ENCODE peak calls at places on chromosomes 3 and 15, in four cellular contexts. One of them, this sample, is unnamed.

GRCh38 chr3:190671658-190672057 is 157.8 kb downstream of the IL1RAP start:
- DNase-seq in sigmoid colon: no peak
- DNase-seq in heart left ventricle: no peak
- DNase-seq in A549: no peak
- DNase-seq in this sample: no peak

GRCh38 chr15:70976856-70977255 is 84.2 kb downstream of the LRRC49 start:
- DNase-seq in sigmoid colon: no peak
- DNase-seq in heart left ventricle: no peak
- DNase-seq in A549: no peak
- DNase-seq in this sample: no peak

GRCh38 chr3:180802837-180803236 is 109.6 kb upstream of the FXR1 start:
- DNase-seq in heart left ventricle: no peak
- DNase-seq in sigmoid colon: no peak
- DNase-seq in A549: no peak
- DNase-seq in this sample: no peak

GRCh38 chr3:13339833-13340232 is 80.3 kb downstream of the NUP210 start:
- DNase-seq in sigmoid colon: no peak
- DNase-seq in heart left ventricle: no peak
- DNase-seq in A549: no peak
- DNase-seq in this sample: no peak

GRCh38 chr3:196135693-196136639 is 54.1 kb upstream of the TFRC start:
- DNase-seq in sigmoid colon: no peak
- DNase-seq in heart left ventricle: no peak
- DNase-seq in A549: no peak
- DNase-seq in this sample: peak

GRCh38 chr3:58837863-58838255 is 171.3 kb upstream of the FAM3D start:
- DNase-seq in A549: no peak
- DNase-seq in heart left ventricle: no peak
- DNase-seq in sigmoid colon: no peak
- DNase-seq in this sample: no peak

GRCh38 chr3:149706905-149707304 is 45.4 kb downstream of the COMMD2 start:
- DNase-seq in A549: no peak
- DNase-seq in sigmoid colon: no peak
- DNase-seq in heart left ventricle: no peak
- DNase-seq in this sample: no peak

GRCh38 chr15:43299884-43300283 is 30.5 kb downstream of the LCMT2 start:
- DNase-seq in sigmoid colon: no peak
- DNase-seq in heart left ventricle: no peak
- DNase-seq in A549: no peak
- DNase-seq in this sample: no peak

GRCh38 chr3:67000006-67000405 is 1.9 kb downstream of the KBTBD8 start:
- DNase-seq in A549: no peak
- DNase-seq in heart left ventricle: no peak
- DNase-seq in sigmoid colon: no peak
- DNase-seq in this sample: no peak

GRCh38 chr3:95408464-95408862 is 1345.6 kb downstream of the NSUN3 start:
- DNase-seq in A549: no peak
- DNase-seq in sigmoid colon: no peak
- DNase-seq in heart left ventricle: no peak
- DNase-seq in this sample: no peak

GRCh38 chr3:160924776-160925175 is 168.7 kb downstream of the PPM1L start:
- DNase-seq in sigmoid colon: no peak
- DNase-seq in heart left ventricle: no peak
- DNase-seq in A549: no peak
- DNase-seq in this sample: no peak

GRCh38 chr3:180311242-180311641 is 274.5 kb upstream of the PEX5L start:
- DNase-seq in heart left ventricle: no peak
- DNase-seq in sigmoid colon: no peak
- DNase-seq in A549: no peak
- DNase-seq in this sample: no peak

GRCh38 chr15:70248116-70249025 is 150.7 kb upstream of the TLE3 start:
- DNase-seq in A549: no peak
- DNase-seq in sigmoid colon: peak
- DNase-seq in heart left ventricle: no peak
- DNase-seq in this sample: no peak

GRCh38 chr3:31291818-31292217 is 240.9 kb upstream of the STT3B start:
- DNase-seq in A549: no peak
- DNase-seq in sigmoid colon: no peak
- DNase-seq in heart left ventricle: no peak
- DNase-seq in this sample: no peak

GRCh38 chr15:71784719-71785118 is 25.6 kb upstream of the NR2E3 start:
- DNase-seq in sigmoid colon: no peak
- DNase-seq in heart left ventricle: no peak
- DNase-seq in A549: no peak
- DNase-seq in this sample: no peak

GRCh38 chr15:101451192-101451799 is 38.2 kb downstream of the PCSK6 start:
- DNase-seq in sigmoid colon: peak
- DNase-seq in A549: no peak
- DNase-seq in heart left ventricle: peak
- DNase-seq in this sample: peak

GRCh38 chr3:104425416-104425815 is 941.3 kb upstream of the ALCAM start:
- DNase-seq in A549: no peak
- DNase-seq in sigmoid colon: no peak
- DNase-seq in heart left ventricle: no peak
- DNase-seq in this sample: no peak

GRCh38 chr3:104596551-104596950 is 770.2 kb upstream of the ALCAM start:
- DNase-seq in A549: peak
- DNase-seq in heart left ventricle: no peak
- DNase-seq in sigmoid colon: no peak
- DNase-seq in this sample: no peak

GRCh38 chr3:138127636-138128365 is 4.4 kb downstream of the A4GNT start:
- DNase-seq in sigmoid colon: no peak
- DNase-seq in heart left ventricle: no peak
- DNase-seq in A549: no peak
- DNase-seq in this sample: no peak

GRCh38 chr3:117512975-117513374 is 803.4 kb downstream of the TUSC7 start:
- DNase-seq in heart left ventricle: no peak
- DNase-seq in A549: no peak
- DNase-seq in sigmoid colon: no peak
- DNase-seq in this sample: no peak

GRCh38 chr15:66078196-66078928 is 175.2 kb downstream of the MEGF11 start:
- DNase-seq in A549: no peak
- DNase-seq in heart left ventricle: no peak
- DNase-seq in sigmoid colon: peak
- DNase-seq in this sample: no peak

GRCh38 chr15:25900426-25900825 is 37.3 kb upstream of the ATP10A start:
- DNase-seq in heart left ventricle: no peak
- DNase-seq in A549: no peak
- DNase-seq in sigmoid colon: no peak
- DNase-seq in this sample: no peak

GRCh38 chr3:198080521-198081384 is 120.7 kb downstream of the LMLN start:
- DNase-seq in sigmoid colon: peak
- DNase-seq in heart left ventricle: peak
- DNase-seq in A549: peak
- DNase-seq in this sample: peak

GRCh38 chr15:62594017-62594416 is 428.9 kb upstream of the C2CD4B start:
- DNase-seq in heart left ventricle: no peak
- DNase-seq in A549: no peak
- DNase-seq in sigmoid colon: no peak
- DNase-seq in this sample: no peak

GRCh38 chr3:59189561-59190338 is 139.9 kb upstream of the CFAP20DC start:
- DNase-seq in A549: no peak
- DNase-seq in sigmoid colon: no peak
- DNase-seq in heart left ventricle: no peak
- DNase-seq in this sample: no peak

GRCh38 chr15:101045236-101045646 is 126.1 kb downstream of the LRRK1 start:
- DNase-seq in A549: no peak
- DNase-seq in sigmoid colon: peak
- DNase-seq in heart left ventricle: peak
- DNase-seq in this sample: peak

GRCh38 chr3:71511037-71511436 is 72.5 kb downstream of the FOXP1 start:
- DNase-seq in A549: peak
- DNase-seq in heart left ventricle: no peak
- DNase-seq in sigmoid colon: no peak
- DNase-seq in this sample: no peak

GRCh38 chr3:22371592-22372291 is 620.7 kb upstream of the ZNF385D start:
- DNase-seq in heart left ventricle: no peak
- DNase-seq in A549: no peak
- DNase-seq in sigmoid colon: peak
- DNase-seq in this sample: no peak

GRCh38 chr3:57006048-57006709 is 54.3 kb upstream of the SPATA12 start:
- DNase-seq in A549: no peak
- DNase-seq in heart left ventricle: no peak
- DNase-seq in sigmoid colon: no peak
- DNase-seq in this sample: peak

GRCh38 chr3:27713066-27713400 is 9.1 kb downstream of the EOMES start:
- DNase-seq in A549: no peak
- DNase-seq in sigmoid colon: no peak
- DNase-seq in heart left ventricle: no peak
- DNase-seq in this sample: no peak

GRCh38 chr3:155495387-155495786 is 201.9 kb upstream of the STRIT1 start:
- DNase-seq in sigmoid colon: no peak
- DNase-seq in A549: no peak
- DNase-seq in heart left ventricle: no peak
- DNase-seq in this sample: no peak

GRCh38 chr15:37979597-37979996 is 45.2 kb downstream of the TMCO5A start:
- DNase-seq in A549: no peak
- DNase-seq in heart left ventricle: no peak
- DNase-seq in sigmoid colon: no peak
- DNase-seq in this sample: no peak

GRCh38 chr3:133994166-133994910 is 35.4 kb downstream of the SLCO2A1 start:
- DNase-seq in sigmoid colon: peak
- DNase-seq in A549: no peak
- DNase-seq in heart left ventricle: no peak
- DNase-seq in this sample: no peak

GRCh38 chr15:29773816-29774215 is 48.5 kb downstream of the TJP1 start:
- DNase-seq in heart left ventricle: no peak
- DNase-seq in A549: no peak
- DNase-seq in sigmoid colon: no peak
- DNase-seq in this sample: no peak

GRCh38 chr3:56810912-56811544 is 9.3 kb upstream of the ARHGEF3 start:
- DNase-seq in A549: no peak
- DNase-seq in heart left ventricle: no peak
- DNase-seq in sigmoid colon: no peak
- DNase-seq in this sample: no peak

GRCh38 chr15:91291673-91292072 is 191.6 kb downstream of the SV2B start:
- DNase-seq in A549: no peak
- DNase-seq in sigmoid colon: no peak
- DNase-seq in heart left ventricle: no peak
- DNase-seq in this sample: no peak

GRCh38 chr15:33678606-33679005 is 289.7 kb upstream of the CHRM5 start:
- DNase-seq in heart left ventricle: no peak
- DNase-seq in A549: no peak
- DNase-seq in sigmoid colon: no peak
- DNase-seq in this sample: no peak

GRCh38 chr3:126287536-126288181 is 69.5 kb downstream of the KLF15 start:
- DNase-seq in A549: no peak
- DNase-seq in sigmoid colon: peak
- DNase-seq in heart left ventricle: peak
- DNase-seq in this sample: peak
- TF ChIP-seq POLR2A in A549: no peak
- TF ChIP-seq POLR2A in sigmoid colon: no peak
- TF ChIP-seq POLR2A in heart left ventricle: peak
- TF ChIP-seq POLR2A in this sample: no peak

GRCh38 chr15:88467073-88467934 is at the start of the genes MRPL46 and MRPS11:
- DNase-seq in A549: peak
- DNase-seq in heart left ventricle: peak
- DNase-seq in sigmoid colon: peak
- DNase-seq in this sample: peak
- TF ChIP-seq POLR2A in A549: peak
- TF ChIP-seq POLR2A in heart left ventricle: peak
- TF ChIP-seq POLR2A in sigmoid colon: no peak
- TF ChIP-seq POLR2A in this sample: peak

GRCh38 chr3:55474213-55474632 is 12.9 kb downstream of the WNT5A start:
- DNase-seq in sigmoid colon: no peak
- DNase-seq in A549: no peak
- DNase-seq in heart left ventricle: no peak
- DNase-seq in this sample: no peak

GRCh38 chr3:55471084-55471483 is 16.0 kb downstream of the WNT5A start:
- DNase-seq in sigmoid colon: no peak
- DNase-seq in heart left ventricle: no peak
- DNase-seq in A549: no peak
- DNase-seq in this sample: no peak

GRCh38 chr3:55471522-55472280 is 15.4 kb downstream of the WNT5A start:
- DNase-seq in sigmoid colon: no peak
- DNase-seq in A549: no peak
- DNase-seq in heart left ventricle: peak
- DNase-seq in this sample: no peak

GRCh38 chr3:55476515-55476914 is 10.6 kb downstream of the WNT5A start:
- DNase-seq in sigmoid colon: no peak
- DNase-seq in heart left ventricle: no peak
- DNase-seq in A549: no peak
- DNase-seq in this sample: no peak

GRCh38 chr3:55473788-55474187 is 13.3 kb downstream of the WNT5A start:
- DNase-seq in sigmoid colon: no peak
- DNase-seq in heart left ventricle: no peak
- DNase-seq in A549: no peak
- DNase-seq in this sample: no peak
- TF ChIP-seq POLR2A in sigmoid colon: no peak
- TF ChIP-seq POLR2A in heart left ventricle: no peak
- TF ChIP-seq POLR2A in A549: no peak
- TF ChIP-seq POLR2A in this sample: no peak

DNA sequence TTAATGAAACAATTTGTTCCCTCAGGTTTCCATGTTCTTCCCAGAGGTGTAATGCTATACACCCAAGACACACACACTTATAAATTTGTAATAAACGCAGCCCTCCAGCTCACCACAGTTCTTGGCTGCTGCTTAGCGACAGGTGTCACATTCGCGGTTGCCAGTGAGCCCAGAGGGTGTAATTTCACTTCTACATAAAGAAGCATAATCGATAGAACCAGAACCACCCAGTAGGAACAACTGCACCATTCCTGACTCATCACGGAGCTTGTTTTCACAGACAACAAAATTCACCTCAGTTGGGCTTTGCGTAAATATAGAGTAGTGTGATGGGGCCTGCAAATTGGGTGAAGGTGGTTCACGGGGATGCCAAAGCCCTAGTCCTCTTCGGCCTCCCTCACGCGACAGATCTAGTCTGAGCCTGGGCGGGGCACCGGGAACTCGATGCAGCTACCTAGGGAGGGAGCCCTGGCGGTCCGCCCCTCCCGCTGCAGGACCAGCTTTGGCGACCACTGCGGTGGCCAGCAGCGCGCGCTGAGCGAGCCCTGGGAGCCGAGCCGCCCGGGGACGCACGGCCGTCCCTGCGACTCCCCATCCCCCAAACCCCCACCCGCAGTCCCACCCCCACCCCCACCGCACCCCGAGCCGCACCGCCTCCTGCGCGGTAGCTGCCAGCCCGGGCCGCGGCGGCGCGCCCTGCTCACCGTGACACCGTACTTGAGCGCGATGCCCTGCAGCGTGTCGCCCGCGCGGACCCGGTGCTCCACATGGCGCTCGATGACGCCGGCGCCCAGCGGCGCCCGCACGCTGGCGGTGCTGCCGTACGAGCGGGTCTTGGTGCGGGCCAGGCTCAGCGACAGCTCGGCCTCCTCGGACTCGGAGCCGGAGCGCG is 563 bp downstream of the LYSMD2 start:
- DNase-seq in heart left ventricle: peak
- DNase-seq in A549: peak
- DNase-seq in sigmoid colon: peak
- DNase-seq in this sample: peak
- TF ChIP-seq POLR2A in heart left ventricle: no peak
- TF ChIP-seq POLR2A in A549: no peak
- TF ChIP-seq POLR2A in sigmoid colon: no peak
- TF ChIP-seq POLR2A in this sample: no peak

This sample was measured in ovary.